ENCODE peak calls at places on chromosome 14, in nine cellular contexts. W, A, K, R, X, V, T, U and F are unnamed samples.

GRCh38 chr14:55556929-55557623 is 22.9 kb upstream of the KTN1 start:
- DNase-seq in T (peak; percentile 87), X (no peak), V (peak; percentile 66), A (no peak), K (peak; percentile 93), U (peak; percentile 67), W (no peak), R (peak; percentile 94), F (peak; percentile 38)

GRCh38 chr14:31263485-31264133 is 56.0 kb upstream of the HECTD1 start:
- DNase-seq in X (peak; percentile 73), U (peak; percentile 30), A (no peak), W (no peak), V (no peak), R (peak; percentile 95), K (peak; percentile 45), T (no peak), F (peak; percentile 47)

GRCh38 chr14:71206766-71207371 is 299.6 kb downstream of the PCNX1 start:
- DNase-seq in K (peak; percentile 70), W (no peak), T (no peak), X (no peak), A (no peak), U (no peak), V (peak; percentile 64), R (peak; percentile 91), F (no peak)

GRCh38 chr14:64766430-64767151 is 62.4 kb downstream of the PLEKHG3 start:
- DNase-seq in A (peak; percentile 63), V (no peak), U (no peak), T (no peak), W (no peak), X (no peak), K (no peak), R (no peak), F (no peak)

GRCh38 chr14:28609228-28609828 is 157.3 kb upstream of the FOXG1 start:
- DNase-seq in A (no peak), K (peak; percentile 27), X (peak; percentile 25), T (peak; percentile 6), W (peak; percentile 11), V (peak; percentile 25), R (peak; percentile 54), U (peak; percentile 35), F (peak; percentile 3)

GRCh38 chr14:22974530-22975313 is 7.6 kb downstream of the AJUBA start:
- DNase-seq in X (no peak), W (no peak), V (no peak), R (no peak), T (no peak), U (no peak), K (no peak), A (no peak), F (no peak)

GRCh38 chr14:57212919-57213318 is 55.8 kb downstream of the EXOC5 start:
- DNase-seq in V (no peak), T (no peak), U (no peak), W (no peak), A (no peak), X (no peak), R (no peak), K (no peak), F (no peak)

GRCh38 chr14:103568952-103569351 is 6.2 kb downstream of the COA8 start:
- DNase-seq in V (no peak), U (no peak), T (no peak), X (no peak), R (peak; percentile 63), A (no peak), W (no peak), K (no peak), F (no peak)

GRCh38 chr14:23153891-23154796 is 29.3 kb downstream of the SLC7A8 start:
- DNase-seq in R (peak; percentile 61), T (peak; percentile 96), U (peak; percentile 85), A (peak; percentile 93), V (peak; percentile 34), X (no peak), K (peak; percentile 90), W (peak; percentile 90), F (peak; percentile 38)

DNA sequence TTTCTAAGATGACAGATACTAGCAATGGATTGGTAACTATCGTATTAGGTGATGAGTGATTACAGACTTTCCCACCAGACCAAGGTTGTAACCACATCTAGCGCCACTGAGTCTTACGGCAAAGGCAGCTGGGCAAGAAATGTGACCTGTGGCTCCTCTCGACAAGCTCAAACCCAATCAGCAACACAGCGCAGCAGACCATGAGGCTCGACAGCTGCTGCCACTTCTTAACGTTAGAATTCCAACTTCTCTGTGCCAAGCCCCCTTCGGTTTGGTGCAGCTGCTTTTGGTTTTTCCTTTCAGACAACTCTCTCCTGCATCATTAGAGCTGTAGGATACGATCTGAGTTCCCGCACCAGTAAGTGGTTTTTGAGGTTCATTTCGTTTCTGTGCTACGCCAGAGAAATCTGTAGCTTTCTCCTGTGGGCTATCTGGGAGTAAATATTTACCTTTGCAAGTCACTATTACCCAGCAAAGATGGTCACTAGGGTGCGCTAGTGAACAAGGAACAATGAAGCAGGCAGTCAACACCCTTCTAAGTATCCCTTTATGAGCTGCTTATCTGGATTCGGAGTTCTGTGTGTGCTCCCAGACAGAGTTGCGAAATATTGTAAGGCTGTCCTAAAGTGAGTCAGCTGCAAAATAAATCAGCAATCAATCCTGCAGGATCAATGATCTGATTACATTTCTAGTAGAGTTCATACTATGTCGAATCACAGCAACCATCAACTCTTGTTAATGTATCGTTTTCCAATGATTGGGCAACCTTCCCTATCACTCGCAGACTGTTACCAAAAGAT is 133.8 kb downstream of the KCNK10 start:
- DNase-seq in K (peak; percentile 55), X (peak; percentile 65), T (peak; percentile 87), A (no peak), U (peak; percentile 88), V (peak; percentile 72), W (peak; percentile 56), R (peak; percentile 75), F (peak; percentile 67)
- TF ChIP-seq POLR2AphosphoS5 in K (no peak), X (no peak), T (peak; percentile 70), A (no peak), U (no peak), V (no peak), W (no peak), R (no peak), F (no peak)

GRCh38 chr14:91350813-91351507 is 66.7 kb downstream of the CCDC88C start:
- DNase-seq in K (no peak), U (no peak), A (no peak), X (no peak), W (no peak), T (no peak), V (no peak), R (no peak), F (no peak)

GRCh38 chr14:91352101-91352500 is 65.5 kb downstream of the CCDC88C start:
- DNase-seq in W (no peak), A (peak; percentile 86), K (no peak), V (no peak), T (no peak), X (no peak), R (no peak), U (no peak), F (no peak)

GRCh38 chr14:91354221-91354916 is 63.3 kb downstream of the CCDC88C start:
- DNase-seq in R (no peak), U (no peak), K (no peak), T (no peak), V (no peak), A (no peak), W (no peak), X (no peak), F (no peak)

GRCh38 chr14:91351508-91351853 is 66.1 kb downstream of the CCDC88C start:
- DNase-seq in T (no peak), W (no peak), K (no peak), R (no peak), V (no peak), U (no peak), A (no peak), X (no peak), F (no peak)

GRCh38 chr14:91352696-91353692 is 64.6 kb downstream of the CCDC88C start:
- DNase-seq in X (no peak), A (peak; percentile 39), R (no peak), T (no peak), W (no peak), U (no peak), V (no peak), K (no peak), F (no peak)
- TF ChIP-seq POLR2AphosphoS5 in X (no peak), A (no peak), R (no peak), T (no peak), W (no peak), U (no peak), V (no peak), K (no peak), F (no peak)

GRCh38 chr14:52845079-52845478 is 53.7 kb upstream of the GNPNAT1 start:
- DNase-seq in V (no peak), A (no peak), W (no peak), K (no peak), R (no peak), U (no peak), T (no peak), X (no peak), F (no peak)

GRCh38 chr14:52837451-52837850 is 46.0 kb upstream of the GNPNAT1 start:
- DNase-seq in V (no peak), T (no peak), R (no peak), A (no peak), X (no peak), K (no peak), W (no peak), U (no peak), F (no peak)

GRCh38 chr14:52835122-52835903 is 43.9 kb upstream of the GNPNAT1 start:
- DNase-seq in T (no peak), R (no peak), W (peak; percentile 12), K (no peak), A (no peak), X (no peak), U (no peak), V (peak; percentile 63), F (peak; percentile 57)

GRCh38 chr14:52844262-52845060 is 53.1 kb upstream of the GNPNAT1 start:
- DNase-seq in X (no peak), A (no peak), T (peak; percentile 10), W (no peak), V (no peak), K (no peak), R (peak; percentile 49), U (no peak), F (no peak)

GRCh38 chr14:52840916-52841315 is 49.5 kb upstream of the GNPNAT1 start:
- DNase-seq in A (no peak), W (no peak), T (no peak), U (no peak), V (no peak), K (no peak), X (no peak), R (no peak), F (no peak)
- TF ChIP-seq POLR2AphosphoS5 in A (no peak), W (no peak), T (no peak), U (no peak), V (no peak), K (no peak), X (no peak), R (no peak), F (no peak)

DNA sequence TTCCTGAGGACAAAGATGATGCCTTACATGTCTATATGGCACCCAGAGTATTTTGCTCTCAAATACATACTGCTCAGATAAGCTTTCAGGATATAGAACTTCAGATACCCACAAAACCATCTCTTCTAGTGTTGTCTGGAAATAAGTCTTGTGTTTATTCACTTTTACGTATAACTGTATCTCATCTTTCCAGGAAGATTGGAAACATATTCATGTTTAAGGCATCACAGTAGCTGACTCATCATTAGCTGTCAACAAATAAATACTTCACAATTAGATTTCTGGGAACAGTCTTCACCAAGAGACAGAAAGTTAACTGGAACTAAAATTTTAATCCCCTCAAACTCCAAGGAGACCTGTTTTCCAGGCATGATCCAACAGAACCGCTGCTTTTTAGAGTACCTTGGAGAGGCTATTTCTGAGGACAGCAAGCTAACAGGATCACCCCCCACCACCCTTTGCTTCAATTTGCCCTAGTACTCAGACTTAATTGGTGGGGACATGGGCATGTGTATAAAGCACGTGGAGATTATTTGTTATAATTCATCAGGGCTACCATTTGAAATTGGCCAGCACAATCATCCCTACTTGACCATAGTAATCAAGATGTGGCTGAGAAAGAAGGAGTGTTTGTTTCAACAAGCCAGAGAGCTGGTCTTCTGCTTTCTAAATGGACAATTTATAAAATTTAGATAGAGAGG is 129.3 kb upstream of the HIF1A start:
- DNase-seq in R (peak; percentile 49), V (no peak), X (no peak), A (no peak), K (no peak), T (no peak), U (no peak), W (no peak), F (no peak)
- TF ChIP-seq POLR2AphosphoS5 in R (no peak), V (peak; percentile 42), X (no peak), A (no peak), K (no peak), T (no peak), U (no peak), W (no peak), F (no peak)